ENCODE peak calls at places on chromosomes 12 and 14, in four cellular contexts. One of them, this sample, is unnamed.

GRCh38 chr12:123270380-123271181 is 1.1 kb downstream of the CDK2AP1 start:
- DNase-seq in AG10803: peak; percentile 58
- DNase-seq in AG09309: peak; percentile 7
- DNase-seq in psoas muscle: peak; percentile 59
- DNase-seq in this sample: no peak

GRCh38 chr12:122835693-122836026 is 403 bp downstream of the HIP1R start:
- DNase-seq in AG10803: no peak
- DNase-seq in AG09309: no peak
- DNase-seq in psoas muscle: no peak
- DNase-seq in this sample: no peak

GRCh38 chr12:102702447-102703114 is 214.5 kb downstream of the PAH start:
- DNase-seq in AG10803: peak; percentile 79
- DNase-seq in AG09309: peak; percentile 51
- DNase-seq in psoas muscle: no peak
- DNase-seq in this sample: peak; percentile 18

GRCh38 chr14:73462815-73463214 is 4.5 kb upstream of the NUMB start:
- DNase-seq in AG10803: peak; percentile 74
- DNase-seq in AG09309: no peak
- DNase-seq in psoas muscle: no peak
- DNase-seq in this sample: no peak

GRCh38 chr12:110639336-110640178 is 25.6 kb downstream of the TCTN1 start:
- DNase-seq in AG10803: peak; percentile 63
- DNase-seq in AG09309: peak; percentile 27
- DNase-seq in psoas muscle: no peak
- DNase-seq in this sample: peak; percentile 54

GRCh38 chr14:105192866-105193731 is 12.0 kb upstream of the NUDT14 start:
- DNase-seq in AG10803: no peak
- DNase-seq in AG09309: no peak
- DNase-seq in psoas muscle: no peak
- DNase-seq in this sample: no peak

GRCh38 chr14:94673781-94674231 is 61.6 kb downstream of the SERPINA3 start:
- DNase-seq in AG10803: no peak
- DNase-seq in AG09309: no peak
- DNase-seq in psoas muscle: no peak
- DNase-seq in this sample: no peak

GRCh38 chr14:98614741-98615140 is 657.3 kb downstream of the BCL11B start:
- DNase-seq in AG10803: no peak
- DNase-seq in AG09309: no peak
- DNase-seq in psoas muscle: no peak
- DNase-seq in this sample: no peak

GRCh38 chr14:100636559-100636958 is 49.3 kb upstream of the BEGAIN start:
- DNase-seq in AG10803: no peak
- DNase-seq in AG09309: no peak
- DNase-seq in psoas muscle: no peak
- DNase-seq in this sample: no peak

GRCh38 chr12:113098428-113099028 is 37.0 kb downstream of the RASAL1 start:
- DNase-seq in AG10803: peak; percentile 82
- DNase-seq in AG09309: peak; percentile 63
- DNase-seq in psoas muscle: peak; percentile 88
- DNase-seq in this sample: peak; percentile 23

GRCh38 chr12:64824500-64825142 is at the start of gene TBC1D30:
- DNase-seq in AG10803: peak; percentile 17
- DNase-seq in AG09309: no peak
- DNase-seq in psoas muscle: no peak
- DNase-seq in this sample: no peak

GRCh38 chr12:65540140-65540539 is 261.7 kb downstream of the MSRB3 start:
- DNase-seq in AG10803: no peak
- DNase-seq in AG09309: no peak
- DNase-seq in psoas muscle: no peak
- DNase-seq in this sample: no peak

GRCh38 chr14:104993306-104993705 is 7.7 kb downstream of the CLBA1 start:
- DNase-seq in AG10803: no peak
- DNase-seq in AG09309: no peak
- DNase-seq in psoas muscle: no peak
- DNase-seq in this sample: no peak

GRCh38 chr12:22856120-22856699 is 231.2 kb downstream of the ETNK1 start:
- DNase-seq in AG10803: peak; percentile 52
- DNase-seq in AG09309: peak; percentile 13
- DNase-seq in psoas muscle: no peak
- DNase-seq in this sample: peak; percentile 7

GRCh38 chr14:31166271-31166561 is 41.4 kb downstream of the HECTD1 start:
- DNase-seq in AG10803: no peak
- DNase-seq in AG09309: no peak
- DNase-seq in psoas muscle: no peak
- DNase-seq in this sample: no peak

GRCh38 chr12:47816646-47817271 is 2.9 kb downstream of the HDAC7 start:
- DNase-seq in AG10803: no peak
- DNase-seq in AG09309: no peak
- DNase-seq in psoas muscle: peak; percentile 48
- DNase-seq in this sample: no peak

GRCh38 chr12:112354399-112354798 is 27.8 kb downstream of the HECTD4 start:
- DNase-seq in AG10803: no peak
- DNase-seq in AG09309: no peak
- DNase-seq in psoas muscle: no peak
- DNase-seq in this sample: no peak

GRCh38 chr14:105199093-105199492 is 18.0 kb upstream of the NUDT14 start:
- DNase-seq in AG10803: no peak
- DNase-seq in AG09309: no peak
- DNase-seq in psoas muscle: no peak
- DNase-seq in this sample: no peak

GRCh38 chr14:93223565-93223964 is 16.5 kb downstream of the UBR7 start:
- DNase-seq in AG10803: no peak
- DNase-seq in AG09309: no peak
- DNase-seq in psoas muscle: no peak
- DNase-seq in this sample: no peak

GRCh38 chr12:89225808-89226368 is 126.4 kb downstream of the DUSP6 start:
- DNase-seq in AG10803: peak; percentile 93
- DNase-seq in AG09309: peak; percentile 81
- DNase-seq in psoas muscle: no peak
- DNase-seq in this sample: peak; percentile 87

GRCh38 chr14:89093083-89093482 is 268.6 kb downstream of the TTC8 start:
- DNase-seq in AG10803: no peak
- DNase-seq in AG09309: no peak
- DNase-seq in psoas muscle: no peak
- DNase-seq in this sample: no peak

GRCh38 chr12:7145671-7146070 is 15.5 kb downstream of the CLSTN3 start:
- DNase-seq in AG10803: no peak
- DNase-seq in AG09309: no peak
- DNase-seq in psoas muscle: no peak
- DNase-seq in this sample: no peak

GRCh38 chr12:110073049-110073831 is 24.9 kb upstream of the C12orf76 start:
- DNase-seq in AG10803: peak; percentile 14
- DNase-seq in AG09309: no peak
- DNase-seq in psoas muscle: peak; percentile 64
- DNase-seq in this sample: no peak

GRCh38 chr12:242496-242895 is 20.1 kb downstream of the SLC6A13 start:
- DNase-seq in AG10803: no peak
- DNase-seq in AG09309: no peak
- DNase-seq in psoas muscle: no peak
- DNase-seq in this sample: no peak

GRCh38 chr14:25095784-25096390 is 45.9 kb upstream of the STXBP6 start:
- DNase-seq in AG10803: no peak
- DNase-seq in AG09309: no peak
- DNase-seq in psoas muscle: no peak
- DNase-seq in this sample: no peak

GRCh38 chr14:91059576-91060471 is 617 bp downstream of the RPS6KA5 start:
- DNase-seq in AG10803: no peak
- DNase-seq in AG09309: no peak
- DNase-seq in psoas muscle: peak; percentile 72
- DNase-seq in this sample: no peak

GRCh38 chr14:23335623-23336022 is 14.4 kb downstream of the PABPN1 start:
- DNase-seq in AG10803: no peak
- DNase-seq in AG09309: no peak
- DNase-seq in psoas muscle: no peak
- DNase-seq in this sample: no peak

GRCh38 chr12:112352921-112353320 is 29.3 kb downstream of the HECTD4 start:
- DNase-seq in AG10803: no peak
- DNase-seq in AG09309: no peak
- DNase-seq in psoas muscle: no peak
- DNase-seq in this sample: no peak

DNA sequence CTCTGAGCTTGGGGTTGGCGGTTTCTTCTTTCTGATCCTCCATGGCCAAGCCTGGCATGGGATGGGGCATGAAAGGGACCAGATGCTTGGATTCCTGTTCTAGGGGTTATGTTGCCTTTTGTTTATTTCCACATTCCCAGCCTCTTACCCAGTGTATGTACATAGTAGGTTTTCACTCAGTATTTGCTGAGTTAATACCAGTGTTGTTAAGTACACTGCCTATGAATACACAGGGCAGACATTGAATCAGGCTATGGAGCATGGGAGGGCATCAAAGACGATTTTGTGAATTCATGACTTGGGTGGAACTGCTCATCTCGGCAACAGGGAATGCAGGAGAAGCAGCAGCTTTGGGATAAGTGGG is 57.4 kb downstream of the GALNT16 start:
- DNase-seq in AG10803: no peak
- DNase-seq in AG09309: no peak
- DNase-seq in psoas muscle: no peak
- DNase-seq in this sample: no peak
- H3K4me3 ChIP-seq in AG10803: no peak overlapping the region
- H3K4me3 ChIP-seq in AG09309: no peak overlapping the region
- H3K4me3 ChIP-seq in psoas muscle: no peak overlapping the region
- H3K4me3 ChIP-seq in this sample: no peak overlapping the region

GRCh38 chr12:94248582-94248981 is 100.2 kb downstream of the PLXNC1 start:
- DNase-seq in AG10803: no peak
- DNase-seq in AG09309: no peak
- DNase-seq in psoas muscle: no peak
- DNase-seq in this sample: no peak
- H3K4me3 ChIP-seq in AG10803: no peak overlapping the region
- H3K4me3 ChIP-seq in AG09309: no peak overlapping the region
- H3K4me3 ChIP-seq in psoas muscle: no peak overlapping the region
- H3K4me3 ChIP-seq in this sample: no peak overlapping the region

GRCh38 chr12:41433460-41433859 is 245.3 kb downstream of the PDZRN4 start:
- DNase-seq in AG10803: no peak
- DNase-seq in AG09309: no peak
- DNase-seq in psoas muscle: no peak
- DNase-seq in this sample: no peak
- H3K4me3 ChIP-seq in AG10803: no peak overlapping the region
- H3K4me3 ChIP-seq in AG09309: no peak overlapping the region
- H3K4me3 ChIP-seq in psoas muscle: no peak overlapping the region
- H3K4me3 ChIP-seq in this sample: no peak overlapping the region

GRCh38 chr12:127145543-127145928 is 1121.4 kb upstream of the TMEM132C start:
- DNase-seq in AG10803: peak; percentile 38
- DNase-seq in AG09309: no peak
- DNase-seq in psoas muscle: no peak
- DNase-seq in this sample: no peak
- H3K4me3 ChIP-seq in AG10803: peak overlapping the region; percentile 71
- H3K4me3 ChIP-seq in AG09309: peak overlapping the region; percentile 49
- H3K4me3 ChIP-seq in psoas muscle: peak overlapping the region; percentile 64
- H3K4me3 ChIP-seq in this sample: peak overlapping the region; percentile 48

GRCh38 chr14:51092965-51093364 is 1.9 kb downstream of the TRIM9 start:
- DNase-seq in AG10803: no peak
- DNase-seq in AG09309: no peak
- DNase-seq in psoas muscle: no peak
- DNase-seq in this sample: no peak

GRCh38 chr14:51094901-51095853 is at the start of gene TRIM9:
- DNase-seq in AG10803: peak; percentile 81
- DNase-seq in AG09309: peak; percentile 86
- DNase-seq in psoas muscle: peak; percentile 97
- DNase-seq in this sample: peak; percentile 95

GRCh38 chr14:51095854-51096823 is 1.2 kb upstream of the TRIM9 start:
- DNase-seq in AG10803: peak; percentile 28
- DNase-seq in AG09309: no peak
- DNase-seq in psoas muscle: peak; percentile 66
- DNase-seq in this sample: peak; percentile 33

GRCh38 chr14:51094282-51094821 is 553 bp downstream of the TRIM9 start:
- DNase-seq in AG10803: no peak
- DNase-seq in AG09309: no peak
- DNase-seq in psoas muscle: peak; percentile 51
- DNase-seq in this sample: no peak

GRCh38 chr14:51093371-51094281 is 1.3 kb downstream of the TRIM9 start:
- DNase-seq in AG10803: no peak
- DNase-seq in AG09309: no peak
- DNase-seq in psoas muscle: no peak
- DNase-seq in this sample: no peak
- H3K4me3 ChIP-seq in AG10803: no peak overlapping the region
- H3K4me3 ChIP-seq in AG09309: no peak overlapping the region
- H3K4me3 ChIP-seq in psoas muscle: peak overlapping the region; percentile 75
- H3K4me3 ChIP-seq in this sample: peak overlapping the region; percentile 61

GRCh38 chr12:118102609-118103008 is 1.2 kb downstream of the VSIG10 start:
- DNase-seq in AG10803: no peak
- DNase-seq in AG09309: no peak
- DNase-seq in psoas muscle: no peak
- DNase-seq in this sample: no peak
- H3K4me3 ChIP-seq in AG10803: peak overlapping the region; percentile 79
- H3K4me3 ChIP-seq in AG09309: peak overlapping the region; percentile 74
- H3K4me3 ChIP-seq in psoas muscle: peak overlapping the region; percentile 89
- H3K4me3 ChIP-seq in this sample: peak overlapping the region; percentile 77

GRCh38 chr12:104793968-104794367 is 164.1 kb downstream of the SLC41A2 start:
- DNase-seq in AG10803: no peak
- DNase-seq in AG09309: no peak
- DNase-seq in psoas muscle: no peak
- DNase-seq in this sample: no peak
- H3K4me3 ChIP-seq in AG10803: no peak overlapping the region
- H3K4me3 ChIP-seq in AG09309: no peak overlapping the region
- H3K4me3 ChIP-seq in psoas muscle: no peak overlapping the region
- H3K4me3 ChIP-seq in this sample: no peak overlapping the region